ENCODE peak calls at places on chromosome 21, in six cellular contexts. N is activated T-cell treated with anti-CD3 and anti-CD28 coated beads for 1 hour, O is tibial artery, E is ovary, B is LoVo, P is SHP77. J is an unnamed sample.
A peak's percentile ranks its signal among the peaks of the same experiment; 100 is the strongest.

GRCh38 chr21:45835301-45836267 is 146.0 kb upstream of the COL6A1 start:
- DNase-seq in N (no peak), O (no peak), E (no peak), B (no peak), P (no peak), J (no peak)

GRCh38 chr21:26804895-26805609 is 40.2 kb downstream of the ADAMTS1 start:
- DNase-seq in N (no peak), O (no peak), E (no peak), B (no peak), P (no peak), J (peak; percentile 45)

GRCh38 chr21:33069994-33070811 is at the start of gene OLIG1:
- DNase-seq in N (no peak), O (no peak), E (no peak), B (no peak), P (no peak), J (no peak)

GRCh38 chr21:33775100-33775828 is 133.0 kb downstream of the ITSN1 start:
- DNase-seq in N (no peak), O (no peak), E (no peak), B (no peak), P (no peak), J (no peak)

GRCh38 chr21:29334717-29335428 is 36.2 kb downstream of the BACH1 start:
- DNase-seq in N (no peak), O (no peak), E (no peak), B (no peak), P (no peak), J (no peak)

GRCh38 chr21:33230518-33231324 is 983 bp downstream of the IFNAR2 start:
- DNase-seq in N (no peak), O (peak; percentile 22), E (no peak), B (peak; percentile 21), P (no peak), J (peak; percentile 75)

GRCh38 chr21:37408464-37409193 is 42.1 kb downstream of the DYRK1A start:
- DNase-seq in N (no peak), O (no peak), E (no peak), B (no peak), P (no peak), J (no peak)

GRCh38 chr21:31607791-31608190 is 51.7 kb upstream of the SOD1 start:
- DNase-seq in N (no peak), O (no peak), E (no peak), B (no peak), P (no peak), J (no peak)

GRCh38 chr21:42513151-42513984 is at the start of gene SLC37A1:
- DNase-seq in N (no peak), O (no peak), E (peak; percentile 49), B (peak; percentile 42), P (no peak), J (no peak)

GRCh38 chr21:41839387-41840000 is 39.6 kb downstream of the PRDM15 start:
- DNase-seq in N (no peak), O (no peak), E (no peak), B (no peak), P (no peak), J (no peak)